ENCODE peak calls at places on chromosomes 4 and X, in seven cellular contexts. Y, I, O, C, Z, N and S are unnamed samples.

GRCh38 chrX:4932790-4933189 is 1219.3 kb upstream of the PRKX start:
- DNase-seq in Y (no peak), I (no peak), O (no peak), C (no peak), Z (no peak), N (no peak), S (peak; percentile 72)

GRCh38 chrX:44314259-44314734 is 29.2 kb downstream of the EFHC2 start:
- DNase-seq in Y (no peak), I (peak; percentile 72), O (peak; percentile 35), C (no peak), Z (no peak), N (peak; percentile 69), S (peak; percentile 33)

GRCh38 chr4:152501846-152502536 is 33.9 kb downstream of the FBXW7 start:
- DNase-seq in Y (no peak), I (no peak), O (peak; percentile 41), C (no peak), Z (no peak), N (no peak), S (no peak)

GRCh38 chr4:22842360-22842759 is 149.6 kb downstream of the GBA3 start:
- DNase-seq in Y (peak; percentile 35), I (peak; percentile 51), O (no peak), C (no peak), Z (no peak), N (no peak), S (no peak)

GRCh38 chr4:139887962-139888735 is 222.5 kb downstream of the MGST2 start:
- DNase-seq in Y (no peak), I (peak; percentile 34), O (no peak), C (no peak), Z (no peak), N (no peak), S (no peak)

GRCh38 chr4:73922766-73923630 is 53.8 kb downstream of the CXCL1 start:
- DNase-seq in Y (no peak), I (no peak), O (peak; percentile 59), C (no peak), Z (no peak), N (no peak), S (peak; percentile 54)

GRCh38 chr4:81326581-81326980 is 111.6 kb upstream of the PRKG2 start:
- DNase-seq in Y (no peak), I (no peak), O (no peak), C (no peak), Z (no peak), N (no peak), S (no peak)

GRCh38 chr4:165865995-165866650 is 6.9 kb upstream of the TLL1 start:
- DNase-seq in Y (no peak), I (no peak), O (no peak), C (no peak), Z (no peak), N (no peak), S (no peak)

GRCh38 chrX:107985032-107985431 is 2.9 kb upstream of the TEX13B start:
- DNase-seq in Y (no peak), I (no peak), O (no peak), C (no peak), Z (no peak), N (no peak), S (no peak)

GRCh38 chr4:5215321-5215720 is 164.0 kb downstream of the STK32B start:
- DNase-seq in Y (no peak), I (no peak), O (no peak), C (no peak), Z (no peak), N (no peak), S (no peak)

GRCh38 chrX:39750798-39751197 is 347.0 kb downstream of the BCOR start:
- DNase-seq in Y (no peak), I (no peak), O (no peak), C (no peak), Z (no peak), N (no peak), S (no peak)

GRCh38 chrX:39756086-39756883 is 341.5 kb downstream of the BCOR start:
- DNase-seq in Y (no peak), I (no peak), O (no peak), C (no peak), Z (no peak), N (peak; percentile 58), S (no peak)

GRCh38 chrX:39752820-39753219 is 344.9 kb downstream of the BCOR start:
- DNase-seq in Y (no peak), I (no peak), O (peak; percentile 29), C (no peak), Z (no peak), N (peak; percentile 18), S (peak; percentile 30)

GRCh38 chrX:39755152-39756032 is 342.4 kb downstream of the BCOR start:
- DNase-seq in Y (peak; percentile 23), I (peak; percentile 86), O (peak; percentile 93), C (peak; percentile 57), Z (no peak), N (peak; percentile 95), S (peak; percentile 93)

DNA sequence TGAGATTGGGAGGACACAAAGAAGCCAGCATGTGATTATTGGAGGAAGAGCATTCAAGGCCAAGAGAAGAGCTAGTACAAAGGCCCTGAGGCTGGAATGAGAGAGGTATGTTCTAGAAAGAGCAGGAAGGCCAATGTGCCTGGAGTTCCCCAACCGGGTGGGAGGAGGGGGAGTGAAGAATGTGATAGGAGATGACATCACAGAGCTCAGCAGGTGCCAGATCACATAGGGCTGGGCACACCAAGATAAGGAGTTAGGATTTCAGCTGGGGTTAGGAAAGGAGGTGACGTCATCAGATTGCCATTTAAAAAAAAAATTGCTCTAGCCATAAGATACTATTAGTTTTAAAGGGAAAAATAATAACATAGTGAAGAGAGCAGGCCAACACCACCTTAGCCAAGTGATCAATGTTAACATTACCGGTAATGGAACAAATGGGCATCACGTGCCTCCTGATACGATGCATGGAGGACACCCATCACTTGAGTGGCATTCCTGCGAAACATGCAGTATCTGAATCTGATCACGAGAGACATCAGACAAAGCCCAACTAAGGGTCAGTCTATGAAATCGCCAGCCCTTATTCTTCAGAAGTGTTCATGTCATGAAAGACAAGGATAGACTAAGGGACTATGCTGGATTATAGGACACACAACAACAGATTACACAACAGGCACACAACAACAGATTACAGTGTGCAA is 344.3 kb downstream of the BCOR start:
- DNase-seq in Y (no peak), I (peak; percentile 95), O (peak; percentile 73), C (no peak), Z (no peak), N (peak; percentile 86), S (no peak)
- H3K4me1 ChIP-seq in Y (peaks cover 6% of the 10 kb centered on the region), I (no peaks in the 10 kb centered on the region), O (peaks cover 7% of the 10 kb centered on the region), C (no peaks in the 10 kb centered on the region), Z (no peaks in the 10 kb centered on the region), N (peaks cover 19% of the 10 kb centered on the region), S (peaks cover 27% of the 10 kb centered on the region)

DNA sequence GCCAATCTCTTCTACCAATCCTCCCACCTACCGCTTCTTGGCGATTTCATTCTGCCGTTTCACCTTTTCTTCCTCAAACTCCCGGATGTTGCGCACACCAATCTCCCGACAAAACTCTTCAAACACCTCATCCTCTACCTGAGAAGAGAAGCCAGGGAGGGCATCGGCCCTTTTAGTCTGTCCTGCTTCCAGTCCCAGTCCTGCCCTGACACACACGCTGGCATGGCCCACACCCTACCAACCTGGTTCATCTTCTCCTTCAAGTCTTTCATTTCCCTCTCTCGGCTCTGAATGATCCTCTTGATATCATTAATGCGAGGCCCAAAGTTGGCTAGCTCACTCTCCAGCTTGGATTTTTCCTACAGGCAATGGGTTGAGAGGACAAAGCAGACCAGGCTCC is 18.9 kb downstream of the SMC1A start:
- DNase-seq in Y (no peak), I (no peak), O (no peak), C (no peak), Z (no peak), N (no peak), S (no peak)
- H4K8ac ChIP-seq in Y (no peak overlapping the region), I (no peak overlapping the region), O (no peak overlapping the region), C (no peak overlapping the region), Z (no peak overlapping the region), N (no peak overlapping the region), S (no peak overlapping the region)

GRCh38 chrX:10022580-10023245 is 55.6 kb downstream of the CLDN34 start:
- DNase-seq in Y (no peak), I (peak; percentile 53), O (peak; percentile 79), C (no peak), Z (no peak), N (peak; percentile 41), S (peak; percentile 64)

GRCh38 chrX:10025742-10026493 is 58.8 kb downstream of the CLDN34 start:
- DNase-seq in Y (no peak), I (no peak), O (no peak), C (no peak), Z (no peak), N (no peak), S (no peak)

GRCh38 chrX:10022273-10022541 is 55.0 kb downstream of the CLDN34 start:
- DNase-seq in Y (no peak), I (no peak), O (no peak), C (no peak), Z (no peak), N (no peak), S (no peak)

GRCh38 chrX:10021461-10022272 is 54.5 kb downstream of the CLDN34 start:
- DNase-seq in Y (no peak), I (peak; percentile 55), O (peak; percentile 14), C (no peak), Z (no peak), N (peak; percentile 81), S (peak; percentile 39)

DNA sequence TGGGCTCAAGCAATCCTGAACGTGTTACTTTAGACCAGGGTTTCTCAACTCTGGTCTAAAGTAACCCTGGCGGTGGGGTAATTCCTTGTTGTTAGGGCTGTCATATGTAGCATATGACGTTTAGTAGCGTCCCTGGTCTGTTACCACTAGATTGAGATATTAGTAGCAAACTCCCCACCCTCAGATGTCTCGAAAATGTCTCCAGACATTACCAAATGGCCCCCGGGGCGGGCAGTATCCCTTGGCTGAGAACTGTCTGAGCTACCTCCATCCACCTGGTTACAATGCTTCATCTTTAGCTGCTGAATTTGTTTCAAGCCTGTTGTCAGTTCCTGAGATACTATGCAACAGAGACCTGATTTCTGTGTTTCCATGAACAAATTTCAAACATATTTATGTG is 56.7 kb downstream of the CLDN34 start:
- DNase-seq in Y (no peak), I (no peak), O (no peak), C (no peak), Z (no peak), N (peak; percentile 64), S (no peak)
- H3K4me1 ChIP-seq in Y (no peaks in the 10 kb centered on the region), I (no peaks in the 10 kb centered on the region), O (peaks cover under 1% of the 10 kb centered on the region), C (peaks cover 4% of the 10 kb centered on the region), Z (peaks cover 6% of the 10 kb centered on the region), N (peaks cover 3% of the 10 kb centered on the region), S (peaks cover 5% of the 10 kb centered on the region)

GRCh38 chr4:2426711-2427275 is 8.0 kb downstream of the CFAP99 start:
- DNase-seq in Y (no peak), I (no peak), O (no peak), C (no peak), Z (no peak), N (no peak), S (no peak)
- H4K8ac ChIP-seq in Y (no peak overlapping the region), I (no peak overlapping the region), O (no peak overlapping the region), C (no peak overlapping the region), Z (no peak overlapping the region), N (no peak overlapping the region), S (no peak overlapping the region)

GRCh38 chrX:154724999-154725756 is 25.7 kb downstream of the GAB3 start:
- DNase-seq in Y (no peak), I (no peak), O (no peak), C (no peak), Z (no peak), N (no peak), S (no peak)
- H3K4me1 ChIP-seq in Y (no peaks in the 10 kb centered on the region), I (no peaks in the 10 kb centered on the region), O (peaks cover 20% of the 10 kb centered on the region), C (no peaks in the 10 kb centered on the region), Z (no peaks in the 10 kb centered on the region), N (no peaks in the 10 kb centered on the region), S (peaks cover 8% of the 10 kb centered on the region)